ENCODE peak calls at places on chromosomes 13 and 19, in seven cellular contexts. C is NCI-H2081; W is activated naive CD8-positive, alpha-beta T cell treated with anti-CD3 and anti-CD28 coated beads, Interleukin-2, amount 50 U/mL, for 24 hours; L is neural crest cell; P is anterior cingulate cortex; B is left lung; T is A172. R is an unnamed sample.

GRCh38 chr19:49570138-49570856 is 10.1 kb downstream of the NOSIP start:
- DNase-seq in C (peak; percentile 81), B (no peak), P (peak; percentile 4), T (peak; percentile 85), L (peak; percentile 62), W (peak; percentile 59), R (peak; percentile 66)

GRCh38 chr19:3603121-3603841 is 3.4 kb downstream of the TBXA2R start:
- DNase-seq in B (no peak), P (no peak), T (peak; percentile 55), C (no peak), W (no peak), L (no peak), R (no peak)

GRCh38 chr19:36046443-36047050 is 7.5 kb downstream of the THAP8 start:
- DNase-seq in C (no peak), W (no peak), T (no peak), L (no peak), P (no peak), B (no peak), R (no peak)

GRCh38 chr13:37412271-37412683 is 186.3 kb downstream of the POSTN start:
- DNase-seq in C (no peak), B (no peak), P (no peak), W (no peak), L (no peak), T (no peak), R (no peak)

GRCh38 chr19:45470147-45471081 is 2.6 kb downstream of the FOSB start:
- DNase-seq in P (peak; percentile 46), W (peak; percentile 40), C (no peak), T (peak; percentile 13), L (no peak), B (no peak), R (no peak)

GRCh38 chr19:29524912-29525870 is 603 bp upstream of the VSTM2B start:
- DNase-seq in P (peak; percentile 65), L (no peak), T (no peak), W (no peak), B (no peak), C (no peak), R (no peak)

GRCh38 chr13:29683041-29683440 is 87.6 kb upstream of the SLC7A1 start:
- DNase-seq in B (no peak), P (no peak), L (no peak), T (no peak), C (no peak), W (no peak), R (no peak)

GRCh38 chr13:110455941-110456340 is 105.6 kb downstream of the RAB20 start:
- DNase-seq in T (peak; percentile 84), B (peak; percentile 86), C (peak; percentile 89), P (peak; percentile 66), W (peak; percentile 67), L (peak; percentile 63), R (no peak)

GRCh38 chr13:75745387-75745786 is 109.3 kb downstream of the LMO7 start:
- DNase-seq in B (no peak), L (no peak), P (no peak), T (no peak), W (no peak), C (no peak), R (no peak)

GRCh38 chr19:38993271-38993670 is 17.7 kb upstream of the FBXO17 start:
- DNase-seq in P (no peak), L (no peak), C (no peak), T (peak; percentile 81), W (no peak), B (no peak), R (peak; percentile 40)

GRCh38 chr19:10433131-10433536 is 12.8 kb downstream of the PDE4A start:
- DNase-seq in B (no peak), L (no peak), C (no peak), T (no peak), P (no peak), W (peak; percentile 35), R (no peak)

GRCh38 chr19:31356587-31357314 is 7.5 kb upstream of the TSHZ3 start:
- DNase-seq in C (no peak), T (no peak), L (no peak), W (peak; percentile 78), P (no peak), B (peak; percentile 55), R (no peak)

GRCh38 chr13:41652735-41653361 is 195.5 kb downstream of the RGCC start:
- DNase-seq in C (peak; percentile 37), L (peak; percentile 31), P (no peak), W (peak; percentile 26), B (no peak), T (peak; percentile 16), R (no peak)

GRCh38 chr19:7558667-7559066 is 23.1 kb downstream of the PNPLA6 start:
- DNase-seq in P (no peak), T (no peak), C (no peak), B (no peak), L (no peak), W (no peak), R (no peak)

GRCh38 chr19:1050989-1051788 is 11.3 kb downstream of the ABCA7 start:
- DNase-seq in B (no peak), C (no peak), W (no peak), P (no peak), T (no peak), L (no peak), R (no peak)

GRCh38 chr19:11435833-11436313 is 438 bp downstream of the PRKCSH start:
- DNase-seq in W (peak; percentile 29), P (no peak), C (no peak), B (peak; percentile 50), T (peak; percentile 29), L (no peak), R (no peak)

GRCh38 chr13:111027481-111028439 is 87.3 kb upstream of the ARHGEF7 start:
- DNase-seq in T (no peak), P (no peak), L (no peak), C (no peak), B (no peak), W (no peak), R (no peak)

GRCh38 chr13:109152941-109153340 is 523.5 kb downstream of the MYO16 start:
- DNase-seq in P (no peak), C (no peak), T (no peak), B (no peak), W (no peak), L (no peak), R (no peak)

GRCh38 chr19:46845959-46846459 is 4.6 kb downstream of the AP2S1 start:
- DNase-seq in T (no peak), B (no peak), C (no peak), W (no peak), P (no peak), L (no peak), R (no peak)

GRCh38 chr13:31044658-31045620 is 112.5 kb downstream of the TEX26 start:
- DNase-seq in B (no peak), L (no peak), P (no peak), W (peak; percentile 46), C (no peak), T (no peak), R (no peak)

GRCh38 chr13:44576396-44577235 is 486 bp upstream of the TSC22D1 start:
- DNase-seq in B (peak; percentile 41), C (peak; percentile 35), W (peak; percentile 39), T (no peak), P (no peak), L (peak; percentile 23), R (no peak)

GRCh38 chr19:18278521-18279265 is 2.7 kb downstream of the JUND start:
- DNase-seq in W (no peak), T (no peak), P (no peak), L (no peak), C (no peak), B (no peak), R (no peak)

GRCh38 chr13:95185851-95186250 is 115.4 kb downstream of the ABCC4 start:
- DNase-seq in W (peak; percentile 12), L (no peak), C (no peak), P (no peak), B (no peak), T (no peak), R (no peak)

GRCh38 chr19:42361545-42361910 is 28.6 kb downstream of the CNFN start:
- DNase-seq in P (no peak), C (no peak), B (no peak), W (no peak), L (no peak), T (no peak), R (no peak)

GRCh38 chr19:58379276-58379675 is 1.6 kb downstream of the ZNF837 start:
- DNase-seq in W (no peak), P (no peak), L (no peak), C (no peak), T (no peak), B (peak; percentile 31), R (no peak)

GRCh38 chr19:48239120-48239519 is 16.6 kb downstream of the CARD8 start:
- DNase-seq in B (no peak), W (no peak), P (no peak), L (no peak), T (no peak), C (no peak), R (no peak)

GRCh38 chr19:13163609-13164364 is 13.6 kb downstream of the IER2 start:
- DNase-seq in P (peak; percentile 36), T (peak; percentile 99), C (peak; percentile 22), L (peak; percentile 64), B (peak; percentile 78), W (peak; percentile 65), R (no peak)

GRCh38 chr13:41916173-41916954 is 44.5 kb downstream of the VWA8 start:
- DNase-seq in T (peak; percentile 63), P (no peak), W (no peak), C (no peak), B (no peak), L (no peak), R (peak; percentile 19)

GRCh38 chr13:95533545-95534135 is 18.9 kb upstream of the CLDN10 start:
- DNase-seq in T (no peak), B (no peak), C (no peak), W (no peak), P (no peak), L (peak; percentile 31), R (no peak)

GRCh38 chr13:30846844-30847243 is 59.2 kb upstream of the MEDAG start:
- DNase-seq in W (no peak), B (no peak), P (no peak), L (no peak), T (no peak), C (no peak), R (no peak)

GRCh38 chr13:99376924-99377323 is 69.7 kb upstream of the GPR183 start:
- DNase-seq in W (peak; percentile 2), C (no peak), L (no peak), P (no peak), B (no peak), T (no peak), R (no peak)

GRCh38 chr13:113209880-113210421 is 538 bp downstream of the CUL4A start:
- DNase-seq in P (peak; percentile 35), T (peak; percentile 38), L (peak; percentile 40), W (peak; percentile 77), C (peak; percentile 56), B (peak; percentile 71), R (peak; percentile 23)

GRCh38 chr19:11448410-11448809 is 13.0 kb downstream of the PRKCSH start:
- DNase-seq in W (no peak), P (no peak), C (no peak), T (no peak), B (no peak), L (no peak), R (no peak)

GRCh38 chr19:38172001-38172400 is 52.0 kb downstream of the DPF1 start:
- DNase-seq in L (no peak), W (no peak), C (no peak), B (no peak), P (peak; percentile 27), T (no peak), R (no peak)

GRCh38 chr19:13085673-13086072 is 17.0 kb downstream of the LYL1 start:
- DNase-seq in T (no peak), L (no peak), P (no peak), C (no peak), B (no peak), W (no peak), R (no peak)

GRCh38 chr13:41565221-41565620 is 107.9 kb downstream of the RGCC start:
- DNase-seq in W (no peak), B (no peak), L (no peak), T (peak; percentile 66), P (no peak), C (no peak), R (no peak)

GRCh38 chr19:20503536-20503935 is 62.0 kb downstream of the ZNF737 start:
- DNase-seq in T (peak; percentile 8), W (no peak), P (no peak), C (no peak), B (no peak), L (no peak), R (peak; percentile 2)

GRCh38 chr13:32316476-32316875 is 1.2 kb downstream of the BRCA2 start:
- DNase-seq in L (no peak), T (no peak), P (no peak), B (no peak), W (no peak), C (no peak), R (no peak)

R was measured in HS-27A.